ENCODE peak calls at places on chromosomes 6 and 20, in seven cellular contexts. O is kidney; F is CD8-positive, alpha-beta T cell; E is stomach; Q is CD4-positive, alpha-beta memory T cell; M is right lobe of liver; R is CD8-positive, alpha-beta memory T cell. Y is an unnamed sample. For H3K4me1, the result is how much of the 10 kb centered on the place peaks cover.

GRCh38 chr20:23143098-23143497 is 57.0 kb upstream of the CD93 start:
- DNase-seq in O (peak), F (no peak), E (peak), Q (no peak), M (peak), R (no peak), Y (peak)

GRCh38 chr6:90537027-90537426 is 49.8 kb downstream of the MAP3K7 start:
- DNase-seq in O (no peak), F (no peak), E (no peak), Q (no peak), M (no peak), R (no peak), Y (no peak)

GRCh38 chr6:163231356-163232014 is 183.0 kb upstream of the QKI start:
- DNase-seq in O (no peak), F (no peak), E (no peak), Q (no peak), M (peak), R (no peak), Y (no peak)

GRCh38 chr6:137853569-137854213 is 13.4 kb upstream of the TNFAIP3 start:
- DNase-seq in O (no peak), F (no peak), E (no peak), Q (no peak), M (no peak), R (no peak), Y (no peak)

GRCh38 chr6:113168057-113168456 is 689.1 kb upstream of the MARCKS start:
- DNase-seq in O (no peak), F (no peak), E (no peak), Q (no peak), M (no peak), R (no peak), Y (no peak)

GRCh38 chr6:100300221-100300736 is 164.4 kb downstream of the SIM1 start:
- DNase-seq in O (no peak), F (no peak), E (no peak), Q (no peak), M (no peak), R (no peak), Y (no peak)

GRCh38 chr6:168093634-168094033 is 14.6 kb upstream of the FRMD1 start:
- DNase-seq in O (peak), F (no peak), E (no peak), Q (no peak), M (no peak), R (no peak), Y (no peak)

GRCh38 chr6:163438940-163439335 is 24.4 kb downstream of the QKI start:
- DNase-seq in O (peak), F (peak), E (peak), Q (no peak), M (peak), R (peak), Y (peak)

GRCh38 chr6:105616521-105616920 is 213.6 kb upstream of the PREP start:
- DNase-seq in O (no peak), F (no peak), E (no peak), Q (no peak), M (no peak), R (no peak), Y (no peak)

GRCh38 chr6:102841055-102841454 is 1447.5 kb downstream of the GRIK2 start:
- DNase-seq in O (no peak), F (no peak), E (no peak), Q (no peak), M (no peak), R (no peak), Y (no peak)

GRCh38 chr20:1003920-1004697 is 2.0 kb upstream of the RSPO4 start:
- DNase-seq in O (no peak), F (no peak), E (no peak), Q (no peak), M (no peak), R (no peak), Y (no peak)

GRCh38 chr20:46572181-46572580 is 21.7 kb upstream of the OCSTAMP start:
- DNase-seq in O (no peak), F (no peak), E (peak), Q (no peak), M (no peak), R (no peak), Y (no peak)

GRCh38 chr20:37243076-37243936 is 18.3 kb downstream of the GHRH start:
- DNase-seq in O (no peak), F (no peak), E (no peak), Q (no peak), M (peak), R (no peak), Y (no peak)

GRCh38 chr6:111871725-111872520 is 1.3 kb downstream of the FYN start:
- DNase-seq in O (peak), F (peak), E (no peak), Q (no peak), M (no peak), R (peak), Y (no peak)

GRCh38 chr6:7471171-7471570 is 70.3 kb upstream of the DSP start:
- DNase-seq in O (no peak), F (no peak), E (no peak), Q (no peak), M (no peak), R (no peak), Y (no peak)

GRCh38 chr6:34115396-34116314 is 30.2 kb downstream of the GRM4 start:
- DNase-seq in O (no peak), F (no peak), E (no peak), Q (peak), M (no peak), R (no peak), Y (no peak)

GRCh38 chr6:43248107-43248506 is 4.8 kb downstream of the TTBK1 start:
- DNase-seq in O (no peak), F (no peak), E (no peak), Q (no peak), M (no peak), R (no peak), Y (no peak)

GRCh38 chr6:43248791-43249190 is 5.5 kb downstream of the TTBK1 start:
- DNase-seq in O (no peak), F (no peak), E (no peak), Q (no peak), M (no peak), R (no peak), Y (no peak)

GRCh38 chr6:43247115-43247999 is 4.1 kb downstream of the TTBK1 start:
- DNase-seq in O (peak), F (peak), E (peak), Q (peak), M (peak), R (peak), Y (peak)

GRCh38 chr6:43243649-43244321 is 504 bp downstream of the TTBK1 start:
- DNase-seq in O (no peak), F (no peak), E (no peak), Q (no peak), M (no peak), R (no peak), Y (no peak)

GRCh38 chr6:43246301-43247114 is 3.2 kb downstream of the TTBK1 start:
- DNase-seq in O (peak), F (no peak), E (peak), Q (no peak), M (peak), R (no peak), Y (no peak)
- H3K4me3 ChIP-seq in O (peak), F (peak), E (peak), Q (peak), M (peak), R (peak), Y (peak)

DNA sequence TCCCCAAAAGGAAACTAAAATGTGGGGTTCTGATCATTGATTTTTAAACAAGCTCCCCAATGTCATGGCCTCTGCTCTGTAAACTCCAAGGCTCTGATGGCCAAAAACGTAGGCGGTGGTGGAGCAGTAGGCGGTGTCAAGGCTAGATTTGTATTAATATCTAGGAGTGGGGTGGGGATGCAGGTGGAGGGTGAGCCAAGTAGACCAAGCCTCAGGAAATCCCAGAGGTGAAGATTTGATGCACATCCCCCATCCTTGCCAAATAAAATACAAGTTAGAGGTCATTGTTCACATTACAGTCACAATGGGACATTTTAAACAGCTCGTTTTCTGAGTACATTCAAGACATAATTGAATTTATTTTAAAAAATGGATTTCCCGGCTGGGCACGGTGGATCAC is 30.9 kb upstream of the TBC1D7 start:
- DNase-seq in O (no peak), F (no peak), E (no peak), Q (no peak), M (no peak), R (no peak), Y (no peak)
- H3K4me1 ChIP-seq in O (under half), F (under half), E (under half), Q (under half), M (under half), R (under half), Y (under half)

DNA sequence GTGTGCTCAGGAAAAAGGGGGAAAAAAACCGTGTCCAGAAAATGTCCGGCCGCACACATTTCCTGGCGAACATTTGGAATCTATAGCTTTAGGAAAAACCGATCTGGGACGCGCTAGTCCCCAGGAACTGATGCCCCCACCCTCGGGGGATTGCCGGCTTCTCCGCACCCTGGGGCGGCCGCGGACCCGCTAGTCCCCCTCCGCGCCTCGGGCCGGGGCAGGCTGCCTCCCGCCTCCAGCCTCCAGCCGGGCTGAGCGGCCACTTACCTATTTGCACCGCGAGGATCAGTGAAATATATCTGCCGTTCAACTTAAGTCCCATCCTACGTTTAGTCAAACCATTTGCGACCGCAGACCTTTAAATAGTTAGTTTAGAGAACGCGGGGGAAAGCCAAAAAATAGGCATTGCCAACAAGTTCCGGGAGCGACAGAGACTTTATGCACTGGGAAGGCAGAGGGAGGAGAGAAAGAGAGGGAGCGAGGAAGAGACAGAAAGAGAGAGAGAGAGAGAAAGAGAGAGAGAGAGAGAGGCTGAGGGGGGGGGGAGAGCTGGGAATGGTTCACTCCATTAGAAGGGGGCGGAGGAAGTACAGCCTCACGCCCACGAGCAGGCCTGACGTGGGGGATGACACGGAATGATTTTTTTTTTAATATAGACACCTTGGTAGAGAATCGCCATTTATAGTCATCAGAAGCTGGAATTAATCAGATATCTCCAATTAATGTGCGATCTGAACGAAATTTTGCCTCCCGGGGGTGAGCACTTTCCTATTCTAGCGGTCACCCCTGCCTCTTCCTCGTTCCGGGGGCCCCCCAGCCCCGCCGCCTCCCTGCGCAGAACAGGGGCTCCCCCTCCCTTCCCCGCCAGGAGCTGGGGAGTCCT is at the start of gene NRN1:
- DNase-seq in O (no peak), F (no peak), E (no peak), Q (no peak), M (no peak), R (no peak), Y (no peak)
- H3K27ac ChIP-seq in O (no peak), F (no peak), E (no peak), Q (no peak), M (peak), R (no peak), Y (no peak)

GRCh38 chr6:45328523-45328922 is 393 bp downstream of the RUNX2 start:
- DNase-seq in O (no peak), F (no peak), E (no peak), Q (no peak), M (no peak), R (no peak), Y (no peak)
- H3K4me3 ChIP-seq in O (peak), F (peak), E (no peak), Q (no peak), M (no peak), R (no peak), Y (no peak)

DNA sequence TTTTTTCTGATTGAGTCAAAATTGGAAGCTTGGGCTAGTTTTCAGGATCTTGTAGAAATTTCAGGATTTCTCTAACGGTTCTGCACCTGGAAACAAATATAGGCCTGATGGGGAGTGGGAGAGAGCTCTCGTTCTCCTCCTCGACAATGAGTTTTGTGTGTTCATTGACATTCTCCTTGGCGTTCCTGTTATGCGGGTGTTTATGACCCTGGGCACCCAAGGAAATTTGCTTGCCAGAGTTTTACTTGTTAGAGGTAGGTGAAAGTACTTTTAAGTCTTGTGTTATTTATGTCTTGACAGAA is 2.2 kb downstream of the ASXL1 start:
- DNase-seq in O (no peak), F (no peak), E (no peak), Q (no peak), M (no peak), R (no peak), Y (no peak)
- H3K4me1 ChIP-seq in O (under half), F (half or more), E (half or more), Q (half or more), M (under half), R (half or more), Y (under half)

DNA sequence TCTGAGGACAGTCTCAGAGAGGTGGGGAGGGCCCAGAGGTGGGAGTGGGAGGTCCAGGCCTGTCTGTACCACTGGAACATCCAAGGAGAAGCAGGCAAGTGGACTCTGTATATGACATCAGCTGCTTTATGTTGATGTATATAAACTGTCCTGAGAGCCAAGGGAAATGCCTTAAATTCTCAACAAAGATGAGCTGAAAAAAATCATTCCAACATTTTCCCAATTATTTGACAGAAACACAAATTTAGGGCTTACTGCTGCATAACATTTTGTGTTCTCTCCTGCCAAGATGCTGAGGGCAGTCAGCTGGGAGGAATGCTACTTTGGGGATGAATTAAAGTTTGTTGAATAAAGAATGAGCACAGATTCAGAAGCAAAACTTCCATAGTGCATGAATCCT is 52.8 kb downstream of the FOXC1 start:
- DNase-seq in O (no peak), F (no peak), E (no peak), Q (no peak), M (no peak), R (no peak), Y (no peak)
- H3K27ac ChIP-seq in O (no peak), F (no peak), E (no peak), Q (no peak), M (no peak), R (no peak), Y (no peak)

DNA sequence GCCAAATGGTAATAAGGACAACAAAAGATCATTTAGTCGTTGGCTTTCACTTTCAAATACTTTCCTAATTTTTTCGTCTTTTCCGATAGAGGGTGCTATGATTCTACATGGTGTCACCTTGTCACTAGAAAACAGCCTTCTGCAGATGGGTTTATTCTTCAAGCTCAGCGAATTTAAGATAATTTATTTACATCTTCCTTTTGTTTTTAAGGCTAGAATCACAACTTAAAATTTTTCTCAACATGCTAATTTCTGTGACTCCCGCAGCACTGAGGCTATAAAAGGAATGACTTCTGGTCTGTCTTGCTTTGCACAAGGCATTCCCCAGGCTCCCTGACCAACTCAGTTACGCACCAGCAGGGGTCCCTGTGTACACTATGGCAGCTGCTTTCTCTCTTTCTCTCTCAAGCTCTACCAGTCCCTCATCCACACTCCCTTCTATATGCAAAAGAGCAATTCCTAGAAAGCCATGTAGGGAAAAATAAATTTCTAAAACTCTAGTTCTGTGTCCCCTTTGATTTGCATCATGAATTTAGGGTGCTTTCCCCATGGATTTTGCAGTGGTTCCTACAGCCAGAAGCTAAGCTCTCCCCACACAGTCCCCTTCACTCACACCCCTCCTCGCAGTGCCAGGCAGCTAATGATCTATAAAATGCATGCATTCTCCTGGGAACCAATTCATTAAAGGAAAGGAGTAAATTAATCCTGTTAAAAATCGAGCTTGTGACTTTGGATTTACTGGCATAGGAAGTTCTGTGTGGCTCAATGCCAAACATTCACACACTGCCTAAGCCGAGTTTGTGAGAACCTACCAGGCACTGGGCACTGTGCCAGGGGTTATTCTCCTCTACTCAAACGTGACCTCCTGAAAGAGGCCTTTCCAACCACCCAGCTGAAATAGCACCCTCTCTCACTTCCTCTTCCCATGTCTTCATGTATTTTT is 74.5 kb downstream of the DCDC2 start:
- DNase-seq in O (peak), F (peak), E (peak), Q (peak), M (peak), R (peak), Y (no peak)
- H3K4me3 ChIP-seq in O (peak), F (no peak), E (peak), Q (no peak), M (no peak), R (no peak), Y (no peak)

Y was measured in Peyer's patch.